ENCODE peak calls at places on chromosomes 6 and 20, in seven cellular contexts. One of them, this sample, is unnamed.

GRCh38 chr20:38645980-38646858 is 44.6 kb downstream of the ARHGAP40 start:
- DNase-seq in SW 1271: peak
- DNase-seq in NCI-H1694 treated with DMSO at 0.1 percent for 48 hours: peak
- DNase-seq in stimulated activated CD8-positive, alpha-beta memory T cell treated with anti-CD3 and anti-CD28 coated beads, Interleukin-2, amount 100 ng/mL, for 1 hour: peak
- DNase-seq in right cardiac atrium: peak
- DNase-seq in activated naive CD8-positive, alpha-beta T cell treated with anti-CD3 and anti-CD28 coated beads, Interleukin-2, amount 50 U/mL, for 24 hours: peak
- DNase-seq in stimulated activated CD4-positive, alpha-beta T cell treated with anti-CD3 and anti-CD28 coated beads, Interleukin-4, amount 100 ng/mL, for 1 hour: peak
- DNase-seq in this sample: no peak

GRCh38 chr20:50817776-50818172 is 22.9 kb downstream of the BCAS4 start:
- DNase-seq in SW 1271: no peak
- DNase-seq in NCI-H1694 treated with DMSO at 0.1 percent for 48 hours: no peak
- DNase-seq in stimulated activated CD8-positive, alpha-beta memory T cell treated with anti-CD3 and anti-CD28 coated beads, Interleukin-2, amount 100 ng/mL, for 1 hour: no peak
- DNase-seq in right cardiac atrium: no peak
- DNase-seq in activated naive CD8-positive, alpha-beta T cell treated with anti-CD3 and anti-CD28 coated beads, Interleukin-2, amount 50 U/mL, for 24 hours: no peak
- DNase-seq in stimulated activated CD4-positive, alpha-beta T cell treated with anti-CD3 and anti-CD28 coated beads, Interleukin-4, amount 100 ng/mL, for 1 hour: no peak
- DNase-seq in this sample: no peak

GRCh38 chr6:3328796-3329195 is 70.0 kb downstream of the PSMG4 start:
- DNase-seq in SW 1271: no peak
- DNase-seq in NCI-H1694 treated with DMSO at 0.1 percent for 48 hours: no peak
- DNase-seq in stimulated activated CD8-positive, alpha-beta memory T cell treated with anti-CD3 and anti-CD28 coated beads, Interleukin-2, amount 100 ng/mL, for 1 hour: no peak
- DNase-seq in right cardiac atrium: no peak
- DNase-seq in activated naive CD8-positive, alpha-beta T cell treated with anti-CD3 and anti-CD28 coated beads, Interleukin-2, amount 50 U/mL, for 24 hours: no peak
- DNase-seq in stimulated activated CD4-positive, alpha-beta T cell treated with anti-CD3 and anti-CD28 coated beads, Interleukin-4, amount 100 ng/mL, for 1 hour: no peak
- DNase-seq in this sample: no peak

GRCh38 chr6:162177733-162178132 is 549.8 kb downstream of the PRKN start:
- DNase-seq in SW 1271: no peak
- DNase-seq in NCI-H1694 treated with DMSO at 0.1 percent for 48 hours: no peak
- DNase-seq in stimulated activated CD8-positive, alpha-beta memory T cell treated with anti-CD3 and anti-CD28 coated beads, Interleukin-2, amount 100 ng/mL, for 1 hour: no peak
- DNase-seq in right cardiac atrium: peak
- DNase-seq in activated naive CD8-positive, alpha-beta T cell treated with anti-CD3 and anti-CD28 coated beads, Interleukin-2, amount 50 U/mL, for 24 hours: no peak
- DNase-seq in stimulated activated CD4-positive, alpha-beta T cell treated with anti-CD3 and anti-CD28 coated beads, Interleukin-4, amount 100 ng/mL, for 1 hour: no peak
- DNase-seq in this sample: no peak

GRCh38 chr6:34129753-34130152 is 16.1 kb downstream of the GRM4 start:
- DNase-seq in SW 1271: no peak
- DNase-seq in NCI-H1694 treated with DMSO at 0.1 percent for 48 hours: no peak
- DNase-seq in stimulated activated CD8-positive, alpha-beta memory T cell treated with anti-CD3 and anti-CD28 coated beads, Interleukin-2, amount 100 ng/mL, for 1 hour: no peak
- DNase-seq in right cardiac atrium: no peak
- DNase-seq in activated naive CD8-positive, alpha-beta T cell treated with anti-CD3 and anti-CD28 coated beads, Interleukin-2, amount 50 U/mL, for 24 hours: no peak
- DNase-seq in stimulated activated CD4-positive, alpha-beta T cell treated with anti-CD3 and anti-CD28 coated beads, Interleukin-4, amount 100 ng/mL, for 1 hour: no peak
- DNase-seq in this sample: no peak

GRCh38 chr6:131754715-131755567 is 44.1 kb upstream of the CTAGE9 start:
- DNase-seq in SW 1271: no peak
- DNase-seq in NCI-H1694 treated with DMSO at 0.1 percent for 48 hours: no peak
- DNase-seq in stimulated activated CD8-positive, alpha-beta memory T cell treated with anti-CD3 and anti-CD28 coated beads, Interleukin-2, amount 100 ng/mL, for 1 hour: no peak
- DNase-seq in right cardiac atrium: no peak
- DNase-seq in activated naive CD8-positive, alpha-beta T cell treated with anti-CD3 and anti-CD28 coated beads, Interleukin-2, amount 50 U/mL, for 24 hours: no peak
- DNase-seq in stimulated activated CD4-positive, alpha-beta T cell treated with anti-CD3 and anti-CD28 coated beads, Interleukin-4, amount 100 ng/mL, for 1 hour: no peak
- DNase-seq in this sample: no peak

GRCh38 chr20:48684501-48685041 is 143.2 kb downstream of the PREX1 start:
- DNase-seq in SW 1271: no peak
- DNase-seq in NCI-H1694 treated with DMSO at 0.1 percent for 48 hours: no peak
- DNase-seq in stimulated activated CD8-positive, alpha-beta memory T cell treated with anti-CD3 and anti-CD28 coated beads, Interleukin-2, amount 100 ng/mL, for 1 hour: no peak
- DNase-seq in right cardiac atrium: no peak
- DNase-seq in activated naive CD8-positive, alpha-beta T cell treated with anti-CD3 and anti-CD28 coated beads, Interleukin-2, amount 50 U/mL, for 24 hours: no peak
- DNase-seq in stimulated activated CD4-positive, alpha-beta T cell treated with anti-CD3 and anti-CD28 coated beads, Interleukin-4, amount 100 ng/mL, for 1 hour: no peak
- DNase-seq in this sample: no peak

GRCh38 chr6:159395614-159396013 is 226.4 kb downstream of the FNDC1 start:
- DNase-seq in SW 1271: no peak
- DNase-seq in NCI-H1694 treated with DMSO at 0.1 percent for 48 hours: no peak
- DNase-seq in stimulated activated CD8-positive, alpha-beta memory T cell treated with anti-CD3 and anti-CD28 coated beads, Interleukin-2, amount 100 ng/mL, for 1 hour: no peak
- DNase-seq in right cardiac atrium: no peak
- DNase-seq in activated naive CD8-positive, alpha-beta T cell treated with anti-CD3 and anti-CD28 coated beads, Interleukin-2, amount 50 U/mL, for 24 hours: no peak
- DNase-seq in stimulated activated CD4-positive, alpha-beta T cell treated with anti-CD3 and anti-CD28 coated beads, Interleukin-4, amount 100 ng/mL, for 1 hour: no peak
- DNase-seq in this sample: no peak

GRCh38 chr6:92504509-92504908 is 914.9 kb downstream of the EPHA7 start:
- DNase-seq in SW 1271: no peak
- DNase-seq in NCI-H1694 treated with DMSO at 0.1 percent for 48 hours: no peak
- DNase-seq in stimulated activated CD8-positive, alpha-beta memory T cell treated with anti-CD3 and anti-CD28 coated beads, Interleukin-2, amount 100 ng/mL, for 1 hour: no peak
- DNase-seq in right cardiac atrium: no peak
- DNase-seq in activated naive CD8-positive, alpha-beta T cell treated with anti-CD3 and anti-CD28 coated beads, Interleukin-2, amount 50 U/mL, for 24 hours: no peak
- DNase-seq in stimulated activated CD4-positive, alpha-beta T cell treated with anti-CD3 and anti-CD28 coated beads, Interleukin-4, amount 100 ng/mL, for 1 hour: no peak
- DNase-seq in this sample: no peak

GRCh38 chr20:44745560-44746366 is at the start of gene KCNK15:
- DNase-seq in SW 1271: no peak
- DNase-seq in NCI-H1694 treated with DMSO at 0.1 percent for 48 hours: no peak
- DNase-seq in stimulated activated CD8-positive, alpha-beta memory T cell treated with anti-CD3 and anti-CD28 coated beads, Interleukin-2, amount 100 ng/mL, for 1 hour: no peak
- DNase-seq in right cardiac atrium: peak
- DNase-seq in activated naive CD8-positive, alpha-beta T cell treated with anti-CD3 and anti-CD28 coated beads, Interleukin-2, amount 50 U/mL, for 24 hours: peak
- DNase-seq in stimulated activated CD4-positive, alpha-beta T cell treated with anti-CD3 and anti-CD28 coated beads, Interleukin-4, amount 100 ng/mL, for 1 hour: peak
- DNase-seq in this sample: no peak

GRCh38 chr6:70738028-70738427 is 70.3 kb downstream of the SMAP1 start:
- DNase-seq in SW 1271: no peak
- DNase-seq in NCI-H1694 treated with DMSO at 0.1 percent for 48 hours: no peak
- DNase-seq in stimulated activated CD8-positive, alpha-beta memory T cell treated with anti-CD3 and anti-CD28 coated beads, Interleukin-2, amount 100 ng/mL, for 1 hour: no peak
- DNase-seq in right cardiac atrium: no peak
- DNase-seq in activated naive CD8-positive, alpha-beta T cell treated with anti-CD3 and anti-CD28 coated beads, Interleukin-2, amount 50 U/mL, for 24 hours: no peak
- DNase-seq in stimulated activated CD4-positive, alpha-beta T cell treated with anti-CD3 and anti-CD28 coated beads, Interleukin-4, amount 100 ng/mL, for 1 hour: no peak
- DNase-seq in this sample: no peak

GRCh38 chr20:2759603-2760360 is 40.6 kb downstream of the CPXM1 start:
- DNase-seq in SW 1271: no peak
- DNase-seq in NCI-H1694 treated with DMSO at 0.1 percent for 48 hours: no peak
- DNase-seq in stimulated activated CD8-positive, alpha-beta memory T cell treated with anti-CD3 and anti-CD28 coated beads, Interleukin-2, amount 100 ng/mL, for 1 hour: no peak
- DNase-seq in right cardiac atrium: no peak
- DNase-seq in activated naive CD8-positive, alpha-beta T cell treated with anti-CD3 and anti-CD28 coated beads, Interleukin-2, amount 50 U/mL, for 24 hours: no peak
- DNase-seq in stimulated activated CD4-positive, alpha-beta T cell treated with anti-CD3 and anti-CD28 coated beads, Interleukin-4, amount 100 ng/mL, for 1 hour: no peak
- DNase-seq in this sample: no peak

GRCh38 chr6:109461733-109462526 is 6.4 kb upstream of the MICAL1 start:
- DNase-seq in SW 1271: no peak
- DNase-seq in NCI-H1694 treated with DMSO at 0.1 percent for 48 hours: no peak
- DNase-seq in stimulated activated CD8-positive, alpha-beta memory T cell treated with anti-CD3 and anti-CD28 coated beads, Interleukin-2, amount 100 ng/mL, for 1 hour: no peak
- DNase-seq in right cardiac atrium: no peak
- DNase-seq in activated naive CD8-positive, alpha-beta T cell treated with anti-CD3 and anti-CD28 coated beads, Interleukin-2, amount 50 U/mL, for 24 hours: no peak
- DNase-seq in stimulated activated CD4-positive, alpha-beta T cell treated with anti-CD3 and anti-CD28 coated beads, Interleukin-4, amount 100 ng/mL, for 1 hour: no peak
- DNase-seq in this sample: no peak

GRCh38 chr6:159978291-159979135 is 9.6 kb downstream of the IGF2R start:
- DNase-seq in SW 1271: no peak
- DNase-seq in NCI-H1694 treated with DMSO at 0.1 percent for 48 hours: no peak
- DNase-seq in stimulated activated CD8-positive, alpha-beta memory T cell treated with anti-CD3 and anti-CD28 coated beads, Interleukin-2, amount 100 ng/mL, for 1 hour: no peak
- DNase-seq in right cardiac atrium: no peak
- DNase-seq in activated naive CD8-positive, alpha-beta T cell treated with anti-CD3 and anti-CD28 coated beads, Interleukin-2, amount 50 U/mL, for 24 hours: peak
- DNase-seq in stimulated activated CD4-positive, alpha-beta T cell treated with anti-CD3 and anti-CD28 coated beads, Interleukin-4, amount 100 ng/mL, for 1 hour: no peak
- DNase-seq in this sample: no peak